ENCODE peak calls at places on chromosome 1, in six cellular contexts. One of them, this sample, is unnamed.

GRCh38 chr1:59999006-59999405 is 72.4 kb upstream of the CYP2J2 start:
- DNase-seq in H1: no peak
- DNase-seq in K562: no peak
- DNase-seq in HCT116: no peak
- DNase-seq in HepG2: no peak
- DNase-seq in GM12878: no peak
- DNase-seq in this sample: no peak

GRCh38 chr1:169795687-169796086 is 980 bp upstream of the METTL18 start:
- DNase-seq in HCT116: no peak
- DNase-seq in HepG2: no peak
- DNase-seq in GM12878: no peak
- DNase-seq in K562: no peak
- DNase-seq in H1: no peak
- DNase-seq in this sample: no peak

GRCh38 chr1:186295980-186296379 is 79.1 kb downstream of the TPR start:
- DNase-seq in GM12878: no peak
- DNase-seq in H1: no peak
- DNase-seq in K562: no peak
- DNase-seq in HCT116: no peak
- DNase-seq in HepG2: peak; percentile 55
- DNase-seq in this sample: no peak

GRCh38 chr1:226098870-226099832 is 36.6 kb downstream of the H3-3A start:
- DNase-seq in HepG2: no peak
- DNase-seq in K562: no peak
- DNase-seq in HCT116: no peak
- DNase-seq in GM12878: no peak
- DNase-seq in H1: no peak
- DNase-seq in this sample: no peak

GRCh38 chr1:31412732-31413404 is at the start of gene SERINC2:
- DNase-seq in H1: peak; percentile 81
- DNase-seq in HepG2: no peak
- DNase-seq in K562: peak; percentile 95
- DNase-seq in HCT116: no peak
- DNase-seq in GM12878: no peak
- DNase-seq in this sample: peak; percentile 23

GRCh38 chr1:24465099-24465498 is 37.5 kb upstream of the RCAN3 start:
- DNase-seq in HCT116: no peak
- DNase-seq in H1: no peak
- DNase-seq in GM12878: no peak
- DNase-seq in K562: no peak
- DNase-seq in HepG2: no peak
- DNase-seq in this sample: no peak

GRCh38 chr1:100896481-100896982 is 642 bp downstream of the SLC30A7 start:
- DNase-seq in HepG2: peak; percentile 76
- DNase-seq in HCT116: peak; percentile 38
- DNase-seq in GM12878: peak; percentile 57
- DNase-seq in H1: peak; percentile 52
- DNase-seq in K562: peak; percentile 37
- DNase-seq in this sample: no peak

GRCh38 chr1:40385437-40386310 is 12.1 kb downstream of the SMAP2 start:
- DNase-seq in GM12878: peak; percentile 98
- DNase-seq in HCT116: no peak
- DNase-seq in K562: no peak
- DNase-seq in H1: no peak
- DNase-seq in HepG2: no peak
- DNase-seq in this sample: no peak

GRCh38 chr1:5753431-5754078 is 238.7 kb downstream of the NPHP4 start:
- DNase-seq in K562: no peak
- DNase-seq in H1: no peak
- DNase-seq in GM12878: no peak
- DNase-seq in HCT116: no peak
- DNase-seq in HepG2: no peak
- DNase-seq in this sample: no peak

GRCh38 chr1:93196591-93196990 is 16.1 kb downstream of the CCDC18 start:
- DNase-seq in HCT116: no peak
- DNase-seq in HepG2: no peak
- DNase-seq in H1: no peak
- DNase-seq in K562: no peak
- DNase-seq in GM12878: no peak
- DNase-seq in this sample: no peak

GRCh38 chr1:15952317-15953258 is 23.3 kb downstream of the ZBTB17 start:
- DNase-seq in HepG2: no peak
- DNase-seq in K562: peak; percentile 79
- DNase-seq in GM12878: no peak
- DNase-seq in HCT116: peak; percentile 38
- DNase-seq in H1: no peak
- DNase-seq in this sample: no peak

GRCh38 chr1:170284425-170284824 is 138.7 kb downstream of the NTMT2 start:
- DNase-seq in HepG2: no peak
- DNase-seq in GM12878: no peak
- DNase-seq in K562: no peak
- DNase-seq in HCT116: no peak
- DNase-seq in H1: no peak
- DNase-seq in this sample: no peak

GRCh38 chr1:53639251-53639721 is 99.7 kb downstream of the GLIS1 start:
- DNase-seq in H1: no peak
- DNase-seq in GM12878: no peak
- DNase-seq in HepG2: no peak
- DNase-seq in HCT116: peak; percentile 4
- DNase-seq in K562: no peak
- DNase-seq in this sample: no peak

GRCh38 chr1:27397106-27397505 is 4.7 kb downstream of the GPR3 start:
- DNase-seq in H1: no peak
- DNase-seq in GM12878: no peak
- DNase-seq in HCT116: no peak
- DNase-seq in K562: peak; percentile 50
- DNase-seq in HepG2: no peak
- DNase-seq in this sample: no peak

GRCh38 chr1:10677508-10678364 is 118.7 kb downstream of the CASZ1 start:
- DNase-seq in HCT116: no peak
- DNase-seq in GM12878: no peak
- DNase-seq in K562: no peak
- DNase-seq in HepG2: peak; percentile 66
- DNase-seq in H1: no peak
- DNase-seq in this sample: no peak

GRCh38 chr1:3020263-3020909 is 881 bp upstream of the ACTRT2 start:
- DNase-seq in K562: no peak
- DNase-seq in HepG2: no peak
- DNase-seq in H1: no peak
- DNase-seq in HCT116: no peak
- DNase-seq in GM12878: no peak
- DNase-seq in this sample: no peak

GRCh38 chr1:9374748-9375345 is 82.2 kb downstream of the SPSB1 start:
- DNase-seq in HCT116: no peak
- DNase-seq in HepG2: no peak
- DNase-seq in K562: no peak
- DNase-seq in H1: no peak
- DNase-seq in GM12878: no peak
- DNase-seq in this sample: no peak

GRCh38 chr1:201375169-201375568 is 2.3 kb downstream of the TNNT2 start:
- DNase-seq in GM12878: no peak
- DNase-seq in HepG2: no peak
- DNase-seq in H1: no peak
- DNase-seq in HCT116: no peak
- DNase-seq in K562: no peak
- DNase-seq in this sample: no peak

GRCh38 chr1:18599096-18599495 is 31.6 kb upstream of the PAX7 start:
- DNase-seq in K562: no peak
- DNase-seq in HepG2: no peak
- DNase-seq in HCT116: no peak
- DNase-seq in GM12878: no peak
- DNase-seq in H1: no peak
- DNase-seq in this sample: no peak

GRCh38 chr1:193706763-193707162 is 520.4 kb upstream of the B3GALT2 start:
- DNase-seq in K562: no peak
- DNase-seq in HepG2: no peak
- DNase-seq in HCT116: no peak
- DNase-seq in H1: no peak
- DNase-seq in GM12878: no peak
- DNase-seq in this sample: no peak

GRCh38 chr1:20212099-20212684 is 25.9 kb upstream of the PLA2G2C start:
- DNase-seq in HepG2: no peak
- DNase-seq in K562: peak; percentile 24
- DNase-seq in H1: no peak
- DNase-seq in HCT116: no peak
- DNase-seq in GM12878: no peak
- DNase-seq in this sample: no peak

GRCh38 chr1:20209471-20209870 is 23.2 kb upstream of the PLA2G2C start:
- DNase-seq in HepG2: no peak
- DNase-seq in K562: no peak
- DNase-seq in HCT116: no peak
- DNase-seq in H1: no peak
- DNase-seq in GM12878: no peak
- DNase-seq in this sample: no peak

GRCh38 chr1:20210736-20211405 is 24.6 kb upstream of the PLA2G2C start:
- DNase-seq in HCT116: no peak
- DNase-seq in H1: no peak
- DNase-seq in K562: no peak
- DNase-seq in HepG2: no peak
- DNase-seq in GM12878: no peak
- DNase-seq in this sample: no peak

GRCh38 chr1:20212685-20213331 is 26.5 kb upstream of the PLA2G2C start:
- DNase-seq in H1: peak; percentile 81
- DNase-seq in GM12878: no peak
- DNase-seq in HepG2: peak; percentile 31
- DNase-seq in K562: peak; percentile 75
- DNase-seq in HCT116: peak; percentile 54
- DNase-seq in this sample: peak; percentile 77

GRCh38 chr1:20211511-20211931 is 25.2 kb upstream of the PLA2G2C start:
- DNase-seq in HCT116: peak; percentile 21
- DNase-seq in H1: no peak
- DNase-seq in GM12878: no peak
- DNase-seq in K562: no peak
- DNase-seq in HepG2: no peak
- DNase-seq in this sample: no peak
- TF ChIP-seq YY1 in HCT116: no peak
- TF ChIP-seq YY1 in H1: no peak
- TF ChIP-seq YY1 in GM12878: no peak
- TF ChIP-seq YY1 in K562: no peak
- TF ChIP-seq YY1 in HepG2: no peak
- TF ChIP-seq YY1 in this sample: no peak

DNA sequence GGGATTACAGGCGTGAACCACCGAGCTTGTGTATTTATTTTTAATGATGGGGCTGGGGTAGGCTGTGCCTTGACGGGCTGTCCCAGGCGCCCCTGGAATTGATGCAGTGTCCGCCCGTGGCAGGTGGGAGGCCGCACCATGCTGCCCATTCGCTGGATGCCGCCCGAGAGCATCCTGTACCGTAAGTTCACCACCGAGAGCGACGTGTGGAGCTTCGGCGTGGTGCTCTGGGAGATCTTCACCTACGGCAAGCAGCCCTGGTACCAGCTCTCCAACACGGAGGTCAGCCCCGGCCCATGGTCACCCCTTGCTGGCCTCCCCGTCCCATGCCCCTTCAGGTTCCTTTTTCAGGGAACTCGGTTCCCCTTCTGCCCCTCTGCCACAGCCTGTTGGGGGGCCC is 13.6 kb upstream of the PEAR1 start:
- DNase-seq in HCT116: no peak
- DNase-seq in GM12878: no peak
- DNase-seq in H1: no peak
- DNase-seq in HepG2: no peak
- DNase-seq in K562: no peak
- DNase-seq in this sample: no peak
- H3K27me3 ChIP-seq in HCT116: peaks cover 3% of the 10 kb centered on the region
- H3K27me3 ChIP-seq in GM12878: peaks cover 13% of the 10 kb centered on the region
- H3K27me3 ChIP-seq in H1: peaks cover 28% of the 10 kb centered on the region
- H3K27me3 ChIP-seq in HepG2: peaks cover 92% of the 10 kb centered on the region
- H3K27me3 ChIP-seq in K562: no peaks in the 10 kb centered on the region
- H3K27me3 ChIP-seq in this sample: peaks cover 11% of the 10 kb centered on the region

GRCh38 chr1:203660931-203661484 is 34.4 kb downstream of the ATP2B4 start:
- DNase-seq in H1: no peak
- DNase-seq in GM12878: no peak
- DNase-seq in HepG2: no peak
- DNase-seq in HCT116: no peak
- DNase-seq in K562: no peak
- DNase-seq in this sample: no peak

GRCh38 chr1:203663820-203664219 is 37.2 kb downstream of the ATP2B4 start:
- DNase-seq in HCT116: no peak
- DNase-seq in GM12878: no peak
- DNase-seq in H1: no peak
- DNase-seq in HepG2: no peak
- DNase-seq in K562: no peak
- DNase-seq in this sample: no peak

GRCh38 chr1:203661572-203661971 is 34.9 kb downstream of the ATP2B4 start:
- DNase-seq in H1: no peak
- DNase-seq in GM12878: no peak
- DNase-seq in HCT116: peak; percentile 65
- DNase-seq in K562: no peak
- DNase-seq in HepG2: peak; percentile 55
- DNase-seq in this sample: no peak

GRCh38 chr1:203662821-203663220 is 36.2 kb downstream of the ATP2B4 start:
- DNase-seq in K562: no peak
- DNase-seq in HepG2: no peak
- DNase-seq in HCT116: no peak
- DNase-seq in GM12878: no peak
- DNase-seq in H1: no peak
- DNase-seq in this sample: no peak

DNA sequence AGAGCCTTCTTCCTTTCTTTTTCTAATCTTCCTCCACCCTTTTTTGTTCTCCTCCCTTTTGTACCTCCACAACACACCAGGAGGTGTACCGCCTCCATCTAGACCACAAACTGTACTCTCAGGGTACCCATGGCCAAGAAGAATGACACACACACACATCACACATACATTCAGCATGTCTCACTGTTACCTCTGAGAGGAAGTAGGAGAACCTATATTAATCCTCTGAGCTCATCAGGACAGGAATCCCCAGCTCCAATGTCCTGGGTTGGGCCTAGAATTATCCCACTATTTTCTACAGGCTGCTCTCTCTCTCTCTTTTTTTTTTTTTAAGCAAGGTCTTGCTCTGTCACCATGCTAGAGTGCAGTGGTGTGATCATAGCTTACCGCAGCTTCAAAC is 36.7 kb downstream of the ATP2B4 start:
- DNase-seq in HCT116: peak; percentile 70
- DNase-seq in HepG2: no peak
- DNase-seq in GM12878: no peak
- DNase-seq in H1: no peak
- DNase-seq in K562: no peak
- DNase-seq in this sample: no peak
- TF ChIP-seq ZNF274 in HCT116: no peak
- TF ChIP-seq ZNF274 in HepG2: no peak
- TF ChIP-seq ZNF274 in GM12878: no peak
- TF ChIP-seq ZNF274 in H1: no peak
- TF ChIP-seq ZNF274 in K562: no peak
- TF ChIP-seq ZNF274 in this sample: no peak

DNA sequence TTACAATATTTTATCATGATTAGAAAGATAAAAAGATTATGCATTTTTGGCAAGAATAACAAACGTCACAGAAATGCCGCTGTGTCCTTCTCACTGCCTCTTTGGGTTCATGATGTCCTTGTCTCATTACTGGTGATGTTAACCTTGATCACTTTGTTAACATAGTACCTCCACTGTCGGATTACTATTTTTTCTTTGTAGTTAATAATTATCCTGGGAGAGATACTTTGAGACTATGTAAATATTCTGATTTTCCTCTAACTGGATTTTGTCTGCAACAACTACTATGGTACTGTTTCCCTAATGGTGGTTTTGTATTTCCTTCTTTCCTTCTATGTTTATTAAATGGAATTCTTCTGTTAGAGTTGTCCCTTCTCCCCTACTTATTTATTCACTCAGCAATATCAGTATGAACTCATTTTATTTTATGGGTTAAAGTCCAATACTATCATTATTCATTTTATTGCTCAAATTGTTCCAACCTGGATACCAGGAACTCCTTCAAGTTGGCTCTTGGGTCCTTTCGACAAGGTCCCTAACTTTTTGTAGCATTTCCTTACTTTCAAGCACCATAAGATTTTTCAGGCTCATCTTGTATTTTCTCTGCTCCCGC is 4.1 kb downstream of the TOR1AIP2 start:
- DNase-seq in K562: no peak
- DNase-seq in H1: no peak
- DNase-seq in HCT116: no peak
- DNase-seq in GM12878: no peak
- DNase-seq in HepG2: peak; percentile 64
- DNase-seq in this sample: no peak
- TF ChIP-seq YY1 in K562: no peak
- TF ChIP-seq YY1 in H1: no peak
- TF ChIP-seq YY1 in HCT116: no peak
- TF ChIP-seq YY1 in GM12878: no peak
- TF ChIP-seq YY1 in HepG2: no peak
- TF ChIP-seq YY1 in this sample: no peak